ENCODE peak calls at places on chromosomes 2 and 18, in seven cellular contexts. One of them, this sample, is unnamed.

GRCh38 chr18:35942133-35942532 is 30.3 kb upstream of the RMP24 start:
- DNase-seq in GM12878: no peak
- DNase-seq in HepG2: no peak
- DNase-seq in SK-N-SH: no peak
- DNase-seq in K562: no peak
- DNase-seq in HCT116: no peak
- DNase-seq in H1: no peak
- DNase-seq in this sample: no peak

GRCh38 chr2:233152541-233152940 is 92.4 kb downstream of the INPP5D start:
- DNase-seq in GM12878: no peak
- DNase-seq in HepG2: no peak
- DNase-seq in SK-N-SH: no peak
- DNase-seq in K562: no peak
- DNase-seq in HCT116: no peak
- DNase-seq in H1: no peak
- DNase-seq in this sample: no peak

GRCh38 chr2:160347269-160347863 is 146.2 kb downstream of the RBMS1 start:
- DNase-seq in GM12878: no peak
- DNase-seq in HepG2: no peak
- DNase-seq in SK-N-SH: no peak
- DNase-seq in K562: no peak
- DNase-seq in HCT116: no peak
- DNase-seq in H1: no peak
- DNase-seq in this sample: no peak

GRCh38 chr2:219445220-219445631 is 10.6 kb downstream of the SPEG start:
- DNase-seq in GM12878: no peak
- DNase-seq in HepG2: no peak
- DNase-seq in SK-N-SH: no peak
- DNase-seq in K562: no peak
- DNase-seq in HCT116: no peak
- DNase-seq in H1: no peak
- DNase-seq in this sample: no peak

GRCh38 chr2:61785583-61785982 is 68.3 kb downstream of the FAM161A start:
- DNase-seq in GM12878: no peak
- DNase-seq in HepG2: no peak
- DNase-seq in SK-N-SH: no peak
- DNase-seq in K562: no peak
- DNase-seq in HCT116: no peak
- DNase-seq in H1: no peak
- DNase-seq in this sample: no peak

GRCh38 chr2:232874677-232875223 is 4.7 kb downstream of the SNORC start:
- DNase-seq in GM12878: no peak
- DNase-seq in HepG2: no peak
- DNase-seq in SK-N-SH: peak; percentile 13
- DNase-seq in K562: no peak
- DNase-seq in HCT116: no peak
- DNase-seq in H1: no peak
- DNase-seq in this sample: no peak

GRCh38 chr2:233811732-233812131 is 33.6 kb downstream of the MROH2A start:
- DNase-seq in GM12878: no peak
- DNase-seq in HepG2: no peak
- DNase-seq in SK-N-SH: no peak
- DNase-seq in K562: no peak
- DNase-seq in HCT116: no peak
- DNase-seq in H1: no peak
- DNase-seq in this sample: no peak

GRCh38 chr2:152348388-152348787 is 13.4 kb downstream of the FMNL2 start:
- DNase-seq in GM12878: no peak
- DNase-seq in HepG2: no peak
- DNase-seq in SK-N-SH: no peak
- DNase-seq in K562: no peak
- DNase-seq in HCT116: no peak
- DNase-seq in H1: no peak
- DNase-seq in this sample: no peak

GRCh38 chr2:120208381-120209353 is 14.5 kb downstream of the TMEM185B start:
- DNase-seq in GM12878: no peak
- DNase-seq in HepG2: no peak
- DNase-seq in SK-N-SH: no peak
- DNase-seq in K562: no peak
- DNase-seq in HCT116: no peak
- DNase-seq in H1: no peak
- DNase-seq in this sample: no peak

GRCh38 chr18:29012364-29012763 is 835.4 kb upstream of the CDH2 start:
- DNase-seq in GM12878: no peak
- DNase-seq in HepG2: no peak
- DNase-seq in SK-N-SH: no peak
- DNase-seq in K562: no peak
- DNase-seq in HCT116: no peak
- DNase-seq in H1: no peak
- DNase-seq in this sample: no peak

GRCh38 chr2:48420512-48421197 is 109.3 kb upstream of the STON1 start:
- DNase-seq in GM12878: no peak
- DNase-seq in HepG2: peak; percentile 80
- DNase-seq in SK-N-SH: peak; percentile 92
- DNase-seq in K562: peak; percentile 86
- DNase-seq in HCT116: peak; percentile 70
- DNase-seq in H1: peak; percentile 67
- DNase-seq in this sample: peak; percentile 87

GRCh38 chr2:133040175-133040574 is 370.2 kb upstream of the LYPD1 start:
- DNase-seq in GM12878: no peak
- DNase-seq in HepG2: no peak
- DNase-seq in SK-N-SH: no peak
- DNase-seq in K562: no peak
- DNase-seq in HCT116: no peak
- DNase-seq in H1: no peak
- DNase-seq in this sample: no peak

GRCh38 chr2:100744589-100744988 is 75.3 kb upstream of the NPAS2 start:
- DNase-seq in GM12878: no peak
- DNase-seq in HepG2: peak; percentile 47
- DNase-seq in SK-N-SH: no peak
- DNase-seq in K562: no peak
- DNase-seq in HCT116: no peak
- DNase-seq in H1: no peak
- DNase-seq in this sample: peak; percentile 28

GRCh38 chr2:42025151-42025582 is 22.7 kb upstream of the PKDCC start:
- DNase-seq in GM12878: no peak
- DNase-seq in HepG2: no peak
- DNase-seq in SK-N-SH: peak; percentile 74
- DNase-seq in K562: no peak
- DNase-seq in HCT116: no peak
- DNase-seq in H1: no peak
- DNase-seq in this sample: no peak

GRCh38 chr2:124136110-124136509 is 111.0 kb downstream of the CNTNAP5 start:
- DNase-seq in GM12878: no peak
- DNase-seq in HepG2: no peak
- DNase-seq in SK-N-SH: no peak
- DNase-seq in K562: no peak
- DNase-seq in HCT116: no peak
- DNase-seq in H1: no peak
- DNase-seq in this sample: no peak

GRCh38 chr2:29039718-29040480 is 34.4 kb downstream of the PCARE start:
- DNase-seq in GM12878: no peak
- DNase-seq in HepG2: no peak
- DNase-seq in SK-N-SH: no peak
- DNase-seq in K562: no peak
- DNase-seq in HCT116: no peak
- DNase-seq in H1: no peak
- DNase-seq in this sample: no peak

GRCh38 chr2:174586896-174587295 is 10.7 kb downstream of the WIPF1 start:
- DNase-seq in GM12878: no peak
- DNase-seq in HepG2: no peak
- DNase-seq in SK-N-SH: no peak
- DNase-seq in K562: no peak
- DNase-seq in HCT116: no peak
- DNase-seq in H1: no peak
- DNase-seq in this sample: no peak

GRCh38 chr2:150403457-150403856 is 84.0 kb downstream of the RND3 start:
- DNase-seq in GM12878: peak; percentile 23
- DNase-seq in HepG2: no peak
- DNase-seq in SK-N-SH: no peak
- DNase-seq in K562: no peak
- DNase-seq in HCT116: no peak
- DNase-seq in H1: no peak
- DNase-seq in this sample: peak; percentile 9

GRCh38 chr2:37323176-37323575 is 1.5 kb downstream of the PRKD3 start:
- DNase-seq in GM12878: no peak
- DNase-seq in HepG2: no peak
- DNase-seq in SK-N-SH: no peak
- DNase-seq in K562: no peak
- DNase-seq in HCT116: no peak
- DNase-seq in H1: no peak
- DNase-seq in this sample: no peak

GRCh38 chr2:190626656-190627055 is 22.2 kb upstream of the NAB1 start:
- DNase-seq in GM12878: no peak
- DNase-seq in HepG2: no peak
- DNase-seq in SK-N-SH: no peak
- DNase-seq in K562: no peak
- DNase-seq in HCT116: no peak
- DNase-seq in H1: no peak
- DNase-seq in this sample: no peak

GRCh38 chr2:38374978-38375377 is 2.1 kb downstream of the ATL2 start:
- DNase-seq in GM12878: no peak
- DNase-seq in HepG2: no peak
- DNase-seq in SK-N-SH: no peak
- DNase-seq in K562: no peak
- DNase-seq in HCT116: no peak
- DNase-seq in H1: no peak
- DNase-seq in this sample: no peak

GRCh38 chr2:140455312-140455711 is 1675.1 kb upstream of the NXPH2 start:
- DNase-seq in GM12878: no peak
- DNase-seq in HepG2: no peak
- DNase-seq in SK-N-SH: no peak
- DNase-seq in K562: no peak
- DNase-seq in HCT116: no peak
- DNase-seq in H1: no peak
- DNase-seq in this sample: no peak

GRCh38 chr2:119371111-119371510 is 4.3 kb downstream of the DBI start:
- DNase-seq in GM12878: no peak
- DNase-seq in HepG2: no peak
- DNase-seq in SK-N-SH: no peak
- DNase-seq in K562: no peak
- DNase-seq in HCT116: no peak
- DNase-seq in H1: no peak
- DNase-seq in this sample: no peak

GRCh38 chr2:165369131-165369935 is 100.2 kb upstream of the CSRNP3 start:
- DNase-seq in GM12878: no peak
- DNase-seq in HepG2: no peak
- DNase-seq in SK-N-SH: no peak
- DNase-seq in K562: no peak
- DNase-seq in HCT116: no peak
- DNase-seq in H1: peak; percentile 9
- DNase-seq in this sample: no peak

GRCh38 chr2:18378020-18378653 is 182.3 kb downstream of the RDH14 start:
- DNase-seq in GM12878: no peak
- DNase-seq in HepG2: peak; percentile 49
- DNase-seq in SK-N-SH: peak; percentile 62
- DNase-seq in K562: peak; percentile 42
- DNase-seq in HCT116: peak; percentile 19
- DNase-seq in H1: no peak
- DNase-seq in this sample: no peak
- TF ChIP-seq JUND in GM12878: no peak
- TF ChIP-seq JUND in HepG2: no peak
- TF ChIP-seq JUND in SK-N-SH: no peak
- TF ChIP-seq JUND in K562: no peak
- TF ChIP-seq JUND in HCT116: no peak
- TF ChIP-seq JUND in H1: no peak
- TF ChIP-seq JUND in this sample: no peak

GRCh38 chr2:171874963-171875362 is 19.1 kb downstream of the SLC25A12 start:
- DNase-seq in GM12878: no peak
- DNase-seq in HepG2: no peak
- DNase-seq in SK-N-SH: no peak
- DNase-seq in K562: no peak
- DNase-seq in HCT116: no peak
- DNase-seq in H1: no peak
- DNase-seq in this sample: no peak
- TF ChIP-seq JUND in GM12878: no peak
- TF ChIP-seq JUND in HepG2: no peak
- TF ChIP-seq JUND in SK-N-SH: no peak
- TF ChIP-seq JUND in K562: no peak
- TF ChIP-seq JUND in HCT116: no peak
- TF ChIP-seq JUND in H1: no peak
- TF ChIP-seq JUND in this sample: no peak

DNA sequence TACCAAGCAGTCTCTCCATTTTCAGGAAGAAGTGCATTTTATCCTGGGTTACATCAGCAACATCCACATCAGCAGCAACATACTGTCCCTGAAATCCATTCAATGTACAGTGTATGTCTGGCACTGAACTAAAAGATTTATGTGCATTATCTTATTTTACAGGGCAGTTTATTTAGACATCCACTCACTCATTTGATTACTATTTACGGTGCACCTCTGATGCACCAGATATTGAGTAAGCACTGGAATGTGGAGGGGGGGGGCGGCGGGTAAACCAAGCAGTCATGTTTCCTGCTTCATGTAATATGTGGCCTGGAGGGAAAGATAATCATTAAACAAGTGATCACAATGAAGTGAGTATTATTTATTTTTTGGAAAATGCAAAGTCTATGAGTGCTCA is 1128.2 kb downstream of the BCL11A start:
- DNase-seq in GM12878: no peak
- DNase-seq in HepG2: no peak
- DNase-seq in SK-N-SH: no peak
- DNase-seq in K562: no peak
- DNase-seq in HCT116: no peak
- DNase-seq in H1: no peak
- DNase-seq in this sample: no peak
- TF ChIP-seq JUND in GM12878: no peak
- TF ChIP-seq JUND in HepG2: no peak
- TF ChIP-seq JUND in SK-N-SH: no peak
- TF ChIP-seq JUND in K562: no peak
- TF ChIP-seq JUND in HCT116: no peak
- TF ChIP-seq JUND in H1: no peak
- TF ChIP-seq JUND in this sample: no peak

GRCh38 chr2:195319112-195319460 is 337.9 kb upstream of the SLC39A10 start:
- DNase-seq in GM12878: no peak
- DNase-seq in HepG2: no peak
- DNase-seq in SK-N-SH: no peak
- DNase-seq in K562: no peak
- DNase-seq in HCT116: no peak
- DNase-seq in H1: no peak
- DNase-seq in this sample: no peak
- TF ChIP-seq JUND in GM12878: no peak
- TF ChIP-seq JUND in HepG2: no peak
- TF ChIP-seq JUND in SK-N-SH: no peak
- TF ChIP-seq JUND in K562: no peak
- TF ChIP-seq JUND in HCT116: no peak
- TF ChIP-seq JUND in H1: no peak
- TF ChIP-seq JUND in this sample: no peak